ENCODE peak calls at places on chromosomes 13 and 19, in nine cellular contexts. One of them, this sample, is unnamed.
A peak's percentile ranks its signal among the peaks of the same experiment; 100 is the strongest.

GRCh38 chr13:45807520-45808099 is 43.9 kb downstream of the SIAH3 start:
- DNase-seq in posterior cingulate gyrus: no peak
- DNase-seq in PC-9: peak; percentile 24
- DNase-seq in RCC 7860: peak; percentile 41
- DNase-seq in activated CD4-positive, alpha-beta T cell treated with anti-CD3 and anti-CD28 coated beads, Interleukin-2, amount 50 U/mL, for 1 hour: peak; percentile 13
- DNase-seq in SHP77 treated with DMSO at 0.1 percent for 48 hours: no peak
- DNase-seq in bronchial epithelial cell: peak; percentile 78
- DNase-seq in iPS-NIHi11: peak; percentile 78
- DNase-seq in NCI-H446: peak; percentile 64
- DNase-seq in this sample: peak; percentile 39

GRCh38 chr13:27336005-27336673 is 65.5 kb downstream of the RASL11A start:
- DNase-seq in posterior cingulate gyrus: no peak
- DNase-seq in PC-9: no peak
- DNase-seq in RCC 7860: no peak
- DNase-seq in activated CD4-positive, alpha-beta T cell treated with anti-CD3 and anti-CD28 coated beads, Interleukin-2, amount 50 U/mL, for 1 hour: no peak
- DNase-seq in SHP77 treated with DMSO at 0.1 percent for 48 hours: no peak
- DNase-seq in bronchial epithelial cell: no peak
- DNase-seq in iPS-NIHi11: no peak
- DNase-seq in NCI-H446: no peak
- DNase-seq in this sample: no peak

GRCh38 chr13:62119739-62120700 is 704.4 kb upstream of the PCDH20 start:
- DNase-seq in posterior cingulate gyrus: no peak
- DNase-seq in PC-9: no peak
- DNase-seq in RCC 7860: peak; percentile 14
- DNase-seq in activated CD4-positive, alpha-beta T cell treated with anti-CD3 and anti-CD28 coated beads, Interleukin-2, amount 50 U/mL, for 1 hour: no peak
- DNase-seq in SHP77 treated with DMSO at 0.1 percent for 48 hours: no peak
- DNase-seq in bronchial epithelial cell: peak; percentile 12
- DNase-seq in iPS-NIHi11: peak; percentile 14
- DNase-seq in NCI-H446: peak; percentile 0
- DNase-seq in this sample: no peak

GRCh38 chr19:4889034-4889825 is 13.5 kb downstream of the ARRDC5 start:
- DNase-seq in posterior cingulate gyrus: no peak
- DNase-seq in PC-9: peak; percentile 22
- DNase-seq in RCC 7860: peak; percentile 27
- DNase-seq in activated CD4-positive, alpha-beta T cell treated with anti-CD3 and anti-CD28 coated beads, Interleukin-2, amount 50 U/mL, for 1 hour: no peak
- DNase-seq in SHP77 treated with DMSO at 0.1 percent for 48 hours: no peak
- DNase-seq in bronchial epithelial cell: peak; percentile 95
- DNase-seq in iPS-NIHi11: peak; percentile 3
- DNase-seq in NCI-H446: peak; percentile 87
- DNase-seq in this sample: no peak

GRCh38 chr13:37701972-37702371 is 103.4 kb upstream of the POSTN start:
- DNase-seq in posterior cingulate gyrus: no peak
- DNase-seq in PC-9: no peak
- DNase-seq in RCC 7860: peak; percentile 95
- DNase-seq in activated CD4-positive, alpha-beta T cell treated with anti-CD3 and anti-CD28 coated beads, Interleukin-2, amount 50 U/mL, for 1 hour: no peak
- DNase-seq in SHP77 treated with DMSO at 0.1 percent for 48 hours: no peak
- DNase-seq in bronchial epithelial cell: peak; percentile 78
- DNase-seq in iPS-NIHi11: peak; percentile 8
- DNase-seq in NCI-H446: peak; percentile 6
- DNase-seq in this sample: no peak

GRCh38 chr19:55270172-55270942 is 9.6 kb downstream of the HSPBP1 start:
- DNase-seq in posterior cingulate gyrus: no peak
- DNase-seq in PC-9: no peak
- DNase-seq in RCC 7860: no peak
- DNase-seq in activated CD4-positive, alpha-beta T cell treated with anti-CD3 and anti-CD28 coated beads, Interleukin-2, amount 50 U/mL, for 1 hour: no peak
- DNase-seq in SHP77 treated with DMSO at 0.1 percent for 48 hours: no peak
- DNase-seq in bronchial epithelial cell: no peak
- DNase-seq in iPS-NIHi11: no peak
- DNase-seq in NCI-H446: no peak
- DNase-seq in this sample: no peak

GRCh38 chr19:290539-291521 is at the start of gene PLPP2:
- DNase-seq in posterior cingulate gyrus: peak; percentile 90
- DNase-seq in PC-9: peak; percentile 94
- DNase-seq in RCC 7860: no peak
- DNase-seq in activated CD4-positive, alpha-beta T cell treated with anti-CD3 and anti-CD28 coated beads, Interleukin-2, amount 50 U/mL, for 1 hour: no peak
- DNase-seq in SHP77 treated with DMSO at 0.1 percent for 48 hours: no peak
- DNase-seq in bronchial epithelial cell: no peak
- DNase-seq in iPS-NIHi11: peak; percentile 86
- DNase-seq in NCI-H446: no peak
- DNase-seq in this sample: peak; percentile 80

GRCh38 chr13:50081106-50081898 is 66.1 kb downstream of the KCNRG start:
- DNase-seq in posterior cingulate gyrus: peak; percentile 75
- DNase-seq in PC-9: peak; percentile 37
- DNase-seq in RCC 7860: no peak
- DNase-seq in activated CD4-positive, alpha-beta T cell treated with anti-CD3 and anti-CD28 coated beads, Interleukin-2, amount 50 U/mL, for 1 hour: peak; percentile 41
- DNase-seq in SHP77 treated with DMSO at 0.1 percent for 48 hours: no peak
- DNase-seq in bronchial epithelial cell: peak; percentile 18
- DNase-seq in iPS-NIHi11: peak; percentile 49
- DNase-seq in NCI-H446: peak; percentile 45
- DNase-seq in this sample: no peak

GRCh38 chr13:100657881-100658315 is 16.7 kb downstream of the TMTC4 start:
- DNase-seq in posterior cingulate gyrus: no peak
- DNase-seq in PC-9: no peak
- DNase-seq in RCC 7860: no peak
- DNase-seq in activated CD4-positive, alpha-beta T cell treated with anti-CD3 and anti-CD28 coated beads, Interleukin-2, amount 50 U/mL, for 1 hour: no peak
- DNase-seq in SHP77 treated with DMSO at 0.1 percent for 48 hours: no peak
- DNase-seq in bronchial epithelial cell: no peak
- DNase-seq in iPS-NIHi11: no peak
- DNase-seq in NCI-H446: no peak
- DNase-seq in this sample: no peak

GRCh38 chr13:100789481-100789880 is 114.9 kb upstream of the TMTC4 start:
- DNase-seq in posterior cingulate gyrus: no peak
- DNase-seq in PC-9: no peak
- DNase-seq in RCC 7860: no peak
- DNase-seq in activated CD4-positive, alpha-beta T cell treated with anti-CD3 and anti-CD28 coated beads, Interleukin-2, amount 50 U/mL, for 1 hour: no peak
- DNase-seq in SHP77 treated with DMSO at 0.1 percent for 48 hours: no peak
- DNase-seq in bronchial epithelial cell: peak; percentile 8
- DNase-seq in iPS-NIHi11: no peak
- DNase-seq in NCI-H446: peak; percentile 83
- DNase-seq in this sample: no peak

GRCh38 chr19:43444531-43445340 is 20.7 kb downstream of the LYPD3 start:
- DNase-seq in posterior cingulate gyrus: no peak
- DNase-seq in PC-9: no peak
- DNase-seq in RCC 7860: peak; percentile 76
- DNase-seq in activated CD4-positive, alpha-beta T cell treated with anti-CD3 and anti-CD28 coated beads, Interleukin-2, amount 50 U/mL, for 1 hour: no peak
- DNase-seq in SHP77 treated with DMSO at 0.1 percent for 48 hours: no peak
- DNase-seq in bronchial epithelial cell: no peak
- DNase-seq in iPS-NIHi11: no peak
- DNase-seq in NCI-H446: no peak
- DNase-seq in this sample: no peak

GRCh38 chr13:45711952-45712351 is 9.8 kb downstream of the CBY2 start:
- DNase-seq in posterior cingulate gyrus: no peak
- DNase-seq in PC-9: no peak
- DNase-seq in RCC 7860: no peak
- DNase-seq in activated CD4-positive, alpha-beta T cell treated with anti-CD3 and anti-CD28 coated beads, Interleukin-2, amount 50 U/mL, for 1 hour: no peak
- DNase-seq in SHP77 treated with DMSO at 0.1 percent for 48 hours: no peak
- DNase-seq in bronchial epithelial cell: no peak
- DNase-seq in iPS-NIHi11: no peak
- DNase-seq in NCI-H446: no peak
- DNase-seq in this sample: no peak

GRCh38 chr13:97130201-97130600 is 91.9 kb upstream of the MBNL2 start:
- DNase-seq in posterior cingulate gyrus: no peak
- DNase-seq in PC-9: no peak
- DNase-seq in RCC 7860: no peak
- DNase-seq in activated CD4-positive, alpha-beta T cell treated with anti-CD3 and anti-CD28 coated beads, Interleukin-2, amount 50 U/mL, for 1 hour: no peak
- DNase-seq in SHP77 treated with DMSO at 0.1 percent for 48 hours: no peak
- DNase-seq in bronchial epithelial cell: no peak
- DNase-seq in iPS-NIHi11: no peak
- DNase-seq in NCI-H446: no peak
- DNase-seq in this sample: no peak

GRCh38 chr13:40440990-40441820 is 225.2 kb downstream of the FOXO1 start:
- DNase-seq in posterior cingulate gyrus: peak; percentile 82
- DNase-seq in PC-9: peak; percentile 75
- DNase-seq in RCC 7860: peak; percentile 7
- DNase-seq in activated CD4-positive, alpha-beta T cell treated with anti-CD3 and anti-CD28 coated beads, Interleukin-2, amount 50 U/mL, for 1 hour: no peak
- DNase-seq in SHP77 treated with DMSO at 0.1 percent for 48 hours: peak; percentile 3
- DNase-seq in bronchial epithelial cell: peak; percentile 50
- DNase-seq in iPS-NIHi11: peak; percentile 29
- DNase-seq in NCI-H446: peak; percentile 53
- DNase-seq in this sample: no peak

This sample was measured in iPS DF 6.9.